ENCODE peak calls at places on chromosomes 5 and 9, in seven cellular contexts. G, P, B, V, Q, E and M are unnamed samples.

GRCh38 chr5:177356756-177357458 is 817 bp upstream of the RGS14 start:
- DNase-seq in G (no peak), B (no peak), Q (no peak), P (no peak), V (no peak), E (no peak), M (no peak)

GRCh38 chr9:112853882-112854585 is 36.6 kb downstream of the SLC46A2 start:
- DNase-seq in B (no peak), V (no peak), G (no peak), E (no peak), P (no peak), Q (no peak), M (no peak)

GRCh38 chr5:147784596-147784995 is 2.1 kb upstream of the JAKMIP2 start:
- DNase-seq in Q (no peak), G (no peak), E (no peak), P (no peak), V (no peak), B (no peak), M (no peak)

GRCh38 chr9:35756275-35756742 is 2.2 kb upstream of the MSMP start:
- DNase-seq in B (no peak), G (peak; percentile 79), E (peak; percentile 59), Q (peak; percentile 92), V (no peak), P (peak; percentile 76), M (no peak)

GRCh38 chr9:27413507-27414214 is 110.4 kb upstream of the IFNK start:
- DNase-seq in P (no peak), B (no peak), G (no peak), Q (no peak), V (peak; percentile 4), E (no peak), M (no peak)

GRCh38 chr9:92147030-92147853 is 32.0 kb upstream of the SPTLC1 start:
- DNase-seq in V (peak; percentile 95), Q (peak; percentile 22), E (no peak), P (peak; percentile 35), B (peak; percentile 57), G (no peak), M (no peak)

GRCh38 chr9:27293046-27293445 is 3.9 kb downstream of the EQTN start:
- DNase-seq in P (no peak), B (no peak), Q (no peak), E (no peak), G (no peak), V (no peak), M (no peak)

GRCh38 chr9:114603183-114603582 is 7.9 kb upstream of the TMEM268 start:
- DNase-seq in G (no peak), V (no peak), B (no peak), P (no peak), E (no peak), Q (no peak), M (no peak)

GRCh38 chr9:96856363-96857286 is 2.3 kb upstream of the ZNF782 start:
- DNase-seq in G (peak; percentile 61), V (peak; percentile 77), E (peak; percentile 26), P (peak; percentile 82), Q (peak; percentile 86), B (peak; percentile 48), M (peak; percentile 30)

GRCh38 chr5:38226091-38226490 is 32.3 kb upstream of the EGFLAM start:
- DNase-seq in P (no peak), V (no peak), G (no peak), B (no peak), E (no peak), Q (no peak), M (no peak)

GRCh38 chr9:120702075-120702474 is 12.2 kb downstream of the MEGF9 start:
- DNase-seq in Q (no peak), E (no peak), B (no peak), V (no peak), P (no peak), G (no peak), M (no peak)

GRCh38 chr5:14753292-14753691 is 88.8 kb downstream of the OTULIN start:
- DNase-seq in V (no peak), P (no peak), Q (no peak), B (no peak), E (no peak), G (no peak), M (no peak)

GRCh38 chr5:79728396-79728795 is 38.8 kb downstream of the CMYA5 start:
- DNase-seq in P (no peak), E (no peak), V (peak; percentile 6), G (no peak), Q (peak; percentile 7), B (no peak), M (no peak)

GRCh38 chr9:132481467-132481866 is 71.5 kb downstream of the CFAP77 start:
- DNase-seq in V (no peak), E (no peak), P (no peak), Q (no peak), B (no peak), G (no peak), M (no peak)

GRCh38 chr9:77587851-77588250 is 60.3 kb downstream of the GNA14 start:
- DNase-seq in P (no peak), Q (no peak), E (no peak), V (peak; percentile 2), B (no peak), G (no peak), M (no peak)

GRCh38 chr5:170221319-170221718 is 11.5 kb upstream of the C5orf58 start:
- DNase-seq in P (no peak), G (no peak), V (no peak), E (no peak), Q (no peak), B (no peak), M (no peak)

GRCh38 chr5:1817261-1818043 is 16.2 kb downstream of the NDUFS6 start:
- DNase-seq in V (no peak), G (no peak), P (no peak), Q (no peak), B (no peak), E (no peak), M (no peak)

GRCh38 chr5:45081082-45081481 is 272.3 kb downstream of the MRPS30 start:
- DNase-seq in P (no peak), G (no peak), B (no peak), V (no peak), Q (no peak), E (no peak), M (no peak)

GRCh38 chr5:172786736-172787462 is 15.9 kb upstream of the DUSP1 start:
- DNase-seq in G (no peak), Q (no peak), P (no peak), E (no peak), B (no peak), V (no peak), M (no peak)

GRCh38 chr5:143913008-143913752 is 101.2 kb downstream of the HMHB1 start:
- DNase-seq in G (no peak), P (no peak), E (no peak), Q (no peak), B (no peak), V (peak; percentile 86), M (no peak)

GRCh38 chr5:62578540-62578939 is at the start of gene LRRC70:
- DNase-seq in E (no peak), P (no peak), B (peak; percentile 24), Q (no peak), V (peak; percentile 12), G (no peak), M (no peak)

GRCh38 chr9:119868694-119869093 is 499.5 kb upstream of the BRINP1 start:
- DNase-seq in P (peak; percentile 21), B (no peak), G (no peak), Q (no peak), E (no peak), V (no peak), M (peak; percentile 98)

GRCh38 chr5:76716456-76717157 is 681 bp downstream of the F2R start:
- DNase-seq in G (no peak), B (no peak), Q (peak; percentile 38), V (peak; percentile 20), P (no peak), E (no peak), M (no peak)

GRCh38 chr5:125499969-125500368 is 753.5 kb upstream of the ZNF608 start:
- DNase-seq in E (no peak), B (no peak), G (no peak), Q (no peak), P (no peak), V (no peak), M (no peak)

GRCh38 chr5:36839479-36839878 is 37.1 kb upstream of the NIPBL start:
- DNase-seq in E (no peak), P (no peak), G (no peak), Q (no peak), V (no peak), B (no peak), M (no peak)

GRCh38 chr9:7117676-7118561 is 360.1 kb downstream of the KDM4C start:
- DNase-seq in G (no peak), Q (no peak), V (no peak), B (peak; percentile 28), P (no peak), E (no peak), M (no peak)

GRCh38 chr9:23011669-23012068 is 565.0 kb downstream of the DMRTA1 start:
- DNase-seq in V (peak; percentile 19), P (no peak), E (no peak), B (no peak), G (no peak), Q (no peak), M (no peak)

GRCh38 chr9:136329211-136329627 is 1.9 kb downstream of the GPSM1 start:
- DNase-seq in Q (no peak), P (no peak), B (no peak), V (no peak), E (no peak), G (no peak), M (no peak)

GRCh38 chr9:113454914-113455761 is 8.4 kb upstream of the RGS3 start:
- DNase-seq in G (no peak), P (peak; percentile 73), E (no peak), B (no peak), V (peak; percentile 86), Q (peak; percentile 19), M (no peak)

GRCh38 chr5:173707392-173707791 is 90.9 kb upstream of the BOD1 start:
- DNase-seq in G (no peak), Q (no peak), P (peak; percentile 34), V (peak; percentile 64), B (no peak), E (no peak), M (no peak)

GRCh38 chr9:32385885-32386283 is 1.4 kb downstream of the ACO1 start:
- DNase-seq in P (no peak), B (no peak), G (no peak), V (no peak), Q (no peak), E (no peak), M (no peak)

GRCh38 chr9:118362123-118362522 is 657.9 kb downstream of the TLR4 start:
- DNase-seq in B (no peak), P (no peak), V (no peak), Q (no peak), E (no peak), G (no peak), M (no peak)

GRCh38 chr5:132103380-132103951 is 29.9 kb downstream of the CSF2 start:
- DNase-seq in G (peak; percentile 48), B (peak; percentile 75), E (no peak), Q (peak; percentile 82), V (peak; percentile 95), P (peak; percentile 84), M (no peak)